ENCODE peak calls at places on chromosomes 2 and 18, in five cellular contexts. U is osteoblast, E is GM12878, T is colonic mucosa, H is left lung. J is an unnamed sample.

GRCh38 chr2:181041661-181042060 is 61.3 kb downstream of the UBE2E3 start:
- DNase-seq in U (peak), E (no peak), T (no peak), H (no peak), J (no peak)

GRCh38 chr2:98698896-98699295 is 32.0 kb downstream of the MGAT4A start:
- DNase-seq in U (no peak), E (no peak), T (no peak), H (no peak), J (no peak)

GRCh38 chr18:48623468-48624220 is 84.8 kb downstream of the CTIF start:
- DNase-seq in U (peak), E (no peak), T (no peak), H (no peak), J (peak)

GRCh38 chr18:11747731-11748130 is 58.7 kb downstream of the GNAL start:
- DNase-seq in U (no peak), E (no peak), T (no peak), H (no peak), J (no peak)

GRCh38 chr2:27747827-27748352 is 23.6 kb upstream of the MRPL33 start:
- DNase-seq in U (no peak), E (no peak), T (no peak), H (no peak), J (no peak)

GRCh38 chr2:140650825-140651224 is 1480.0 kb downstream of the LRP1B start:
- DNase-seq in U (no peak), E (no peak), T (no peak), H (no peak), J (no peak)

GRCh38 chr2:98809116-98809515 is 78.2 kb upstream of the MGAT4A start:
- DNase-seq in U (no peak), E (no peak), T (no peak), H (no peak), J (no peak)

GRCh38 chr2:236663671-236664101 is 94.1 kb downstream of the ACKR3 start:
- DNase-seq in U (peak), E (no peak), T (no peak), H (no peak), J (no peak)

GRCh38 chr2:67841711-67842110 is 221.1 kb downstream of the C1D start:
- DNase-seq in U (no peak), E (no peak), T (no peak), H (no peak), J (no peak)

GRCh38 chr2:1960761-1961160 is 216.4 kb upstream of the PXDN start:
- DNase-seq in U (no peak), E (no peak), T (no peak), H (no peak), J (no peak)

GRCh38 chr18:53375641-53376040 is 848.8 kb downstream of the MBD2 start:
- DNase-seq in U (no peak), E (no peak), T (no peak), H (peak), J (no peak)

DNA sequence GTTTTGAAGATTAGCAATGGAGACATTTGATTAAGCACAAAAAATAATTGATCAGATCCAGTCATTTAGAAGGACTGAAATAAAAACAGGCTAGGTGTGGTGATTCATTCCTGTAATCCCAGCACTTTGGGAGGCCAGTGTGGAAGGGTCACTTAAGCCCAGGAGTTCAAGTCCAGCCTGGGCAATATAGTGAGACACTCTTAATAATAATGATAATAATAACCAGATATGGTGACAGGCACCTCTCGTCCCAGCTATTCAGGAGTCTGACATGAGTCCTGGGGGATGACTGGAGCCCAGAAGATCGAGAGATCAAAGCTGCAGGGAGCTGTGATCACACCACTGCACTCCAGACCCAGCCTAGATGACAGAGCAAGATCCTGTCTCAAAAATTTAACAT is 3.5 kb upstream of the FN1 start:
- DNase-seq in U (no peak), E (no peak), T (no peak), H (no peak), J (no peak)
- H3K4me3 ChIP-seq in U (peak), E (no peak), T (no peak), H (no peak), J (no peak)

GRCh38 chr2:209525336-209525735 is 101.5 kb downstream of the MAP2 start:
- DNase-seq in U (no peak), E (no peak), T (no peak), H (no peak), J (no peak)
- TF ChIP-seq CTCF in U (no peak), E (no peak), T (no peak), H (no peak), J (no peak)

GRCh38 chr18:26925313-26925712 is 59.8 kb upstream of the AQP4 start:
- DNase-seq in U (no peak), E (no peak), T (no peak), H (no peak), J (no peak)
- H3K4me3 ChIP-seq in U (no peak), E (no peak), T (no peak), H (no peak), J (no peak)

DNA sequence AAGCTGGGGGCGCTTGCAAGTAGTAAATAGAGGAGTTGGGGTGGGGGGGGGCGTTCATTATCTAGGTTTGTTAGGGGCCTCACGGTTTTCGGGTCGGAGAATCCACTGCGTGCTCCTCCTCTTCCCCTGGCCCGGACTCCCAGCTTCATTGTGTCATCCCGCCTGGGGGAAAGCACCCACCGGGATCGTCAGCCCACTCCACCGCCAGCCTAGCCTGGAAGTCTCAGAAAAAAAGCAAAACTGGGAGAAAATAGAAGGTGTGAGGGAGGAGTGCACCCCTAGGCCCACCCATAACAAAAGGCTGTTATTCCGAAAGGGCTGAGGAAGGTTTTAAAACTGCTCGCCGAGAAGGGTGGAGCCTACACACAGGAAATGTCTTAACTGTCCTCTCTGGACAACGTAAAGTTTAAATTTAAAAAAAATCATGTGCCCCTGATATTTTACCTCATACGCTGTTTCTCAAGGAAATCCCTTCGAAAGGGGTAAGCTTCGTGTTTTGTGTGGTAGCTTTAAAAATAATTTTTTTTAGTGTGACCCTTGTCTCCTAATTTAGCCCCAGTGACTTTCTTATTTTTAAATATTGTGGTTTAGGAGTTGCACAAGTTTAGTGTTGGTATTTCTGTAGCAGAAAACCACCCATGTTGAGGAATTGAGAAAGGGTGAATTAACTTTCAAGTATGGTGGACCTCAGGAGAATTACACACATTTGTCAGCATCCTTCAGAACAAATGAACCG is 104.2 kb downstream of the SPTBN1 start:
- DNase-seq in U (peak), E (no peak), T (peak), H (peak), J (no peak)
- TF ChIP-seq CTCF in U (no peak), E (no peak), T (no peak), H (no peak), J (no peak)

DNA sequence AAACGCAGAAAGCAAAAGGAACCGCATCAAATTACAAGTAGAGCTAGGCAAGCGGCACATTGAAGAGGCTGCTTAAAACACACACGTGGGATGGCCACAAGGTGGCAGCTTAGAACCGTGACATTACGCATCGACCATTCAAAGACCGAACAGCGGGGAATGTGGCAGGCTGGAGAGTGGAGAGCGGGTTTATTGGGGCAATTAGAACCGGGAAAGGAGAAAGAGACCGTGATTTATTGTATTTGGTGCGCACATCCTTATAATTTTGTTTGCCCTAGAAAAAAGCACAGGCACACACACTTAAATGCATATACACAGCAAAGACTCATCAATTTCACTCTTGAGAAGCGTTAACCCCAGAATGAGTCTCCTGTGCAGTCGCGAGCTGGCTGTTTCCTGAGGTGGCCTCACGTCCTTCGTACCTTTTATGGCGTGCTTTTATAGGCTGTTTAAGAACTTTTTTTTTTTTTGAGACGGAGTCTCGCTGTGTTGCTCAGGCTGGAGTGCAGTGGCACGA is 31.7 kb upstream of the MEP1B start:
- DNase-seq in U (peak), E (peak), T (peak), H (peak), J (peak)
- H3K4me3 ChIP-seq in U (peak), E (no peak), T (peak), H (no peak), J (peak)

GRCh38 chr2:213806125-213806726 is 522.0 kb downstream of the SPAG16 start:
- DNase-seq in U (peak), E (no peak), T (no peak), H (no peak), J (no peak)
- TF ChIP-seq CTCF in U (peak), E (peak), T (no peak), H (peak), J (no peak)

GRCh38 chr2:241506793-241507429 is 1.5 kb downstream of the STK25 start:
- DNase-seq in U (peak), E (no peak), T (no peak), H (no peak), J (no peak)
- H3K4me3 ChIP-seq in U (peak), E (peak), T (peak), H (peak), J (peak)

DNA sequence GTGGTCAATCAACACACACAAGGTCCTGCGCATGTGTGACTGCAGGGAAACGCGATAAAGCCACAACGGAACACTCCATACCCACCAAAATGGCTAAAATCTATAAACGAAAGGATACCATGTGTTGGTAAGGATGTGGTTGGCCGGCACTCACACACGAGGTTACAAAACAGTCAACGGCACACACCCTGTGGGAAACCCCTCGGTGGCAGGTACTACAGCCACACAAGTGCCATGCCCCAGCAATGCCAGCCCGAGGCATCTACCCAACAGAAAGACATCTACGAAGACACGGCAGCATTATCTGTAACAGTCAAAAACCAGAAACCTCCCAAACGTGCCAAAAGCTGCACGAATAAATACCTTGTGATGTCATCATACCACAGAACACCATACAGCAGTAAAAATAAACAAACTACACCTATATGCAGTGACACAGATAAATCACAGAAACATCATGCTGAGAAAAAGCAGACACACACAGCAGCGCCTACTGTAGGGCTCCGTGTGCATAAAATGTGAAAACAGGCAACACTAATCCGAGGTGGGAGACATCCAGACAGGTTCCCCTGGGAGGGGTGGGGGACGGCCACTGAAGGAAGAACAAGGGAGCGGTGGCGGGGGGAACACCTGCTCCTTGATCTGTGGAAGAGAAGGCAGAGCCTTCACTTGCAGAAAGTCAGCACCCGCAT is 36.7 kb downstream of the HDAC4 start:
- DNase-seq in U (peak), E (no peak), T (no peak), H (no peak), J (no peak)
- TF ChIP-seq CTCF in U (no peak), E (no peak), T (no peak), H (no peak), J (no peak)

GRCh38 chr2:172929644-172930043 is 146.0 kb upstream of the MAP3K20 start:
- DNase-seq in U (no peak), E (no peak), T (no peak), H (no peak), J (no peak)

GRCh38 chr2:172925600-172925999 is 150.0 kb upstream of the MAP3K20 start:
- DNase-seq in U (no peak), E (no peak), T (no peak), H (no peak), J (no peak)

GRCh38 chr2:172930871-172931255 is 144.8 kb upstream of the MAP3K20 start:
- DNase-seq in U (no peak), E (no peak), T (no peak), H (no peak), J (no peak)

GRCh38 chr2:172928754-172929153 is 146.9 kb upstream of the MAP3K20 start:
- DNase-seq in U (no peak), E (no peak), T (no peak), H (no peak), J (peak)

DNA sequence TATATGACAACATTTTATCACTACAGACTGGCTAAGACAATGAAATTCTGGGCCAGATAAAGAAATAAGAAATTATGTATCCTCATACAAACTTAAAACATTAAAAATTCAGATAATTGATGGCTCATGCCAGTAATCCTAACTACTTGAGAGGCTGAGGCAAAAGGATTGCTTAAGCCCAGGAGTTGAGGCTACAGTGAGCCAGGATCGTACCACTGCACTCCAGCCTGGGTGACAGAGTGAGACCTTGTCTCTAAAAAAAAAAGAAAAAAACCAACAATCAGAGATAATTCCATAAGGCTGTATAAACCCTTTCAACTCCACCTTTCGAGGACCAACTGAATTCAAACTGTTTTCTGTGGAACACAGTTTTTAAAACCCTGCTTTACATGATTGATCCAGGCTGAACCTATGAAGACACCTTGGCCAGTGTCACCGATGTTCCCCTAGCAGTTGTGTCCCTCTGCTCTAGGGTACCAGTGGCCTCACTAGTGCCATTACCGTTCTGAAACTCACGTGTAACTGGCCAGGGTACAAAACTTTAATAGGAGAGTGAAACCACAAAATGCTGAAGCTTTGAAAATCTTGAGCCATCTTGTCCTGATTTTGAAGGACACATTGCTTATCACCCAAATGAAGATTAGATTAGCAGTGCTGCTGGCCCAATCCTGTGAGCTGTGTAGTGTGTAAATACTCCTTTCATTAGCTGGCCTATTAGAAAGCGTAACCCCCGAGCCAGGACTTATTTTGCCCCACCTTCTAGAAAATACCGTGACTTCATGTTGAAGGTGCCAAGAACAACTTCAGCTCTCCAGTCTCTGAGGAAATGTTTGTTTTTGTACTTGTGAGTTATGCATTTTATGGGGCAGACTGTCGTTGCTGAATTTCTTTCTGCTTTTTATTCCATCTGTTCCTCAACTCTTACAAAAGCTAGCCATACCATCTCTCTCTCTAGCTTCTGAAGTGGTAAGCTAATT is 148.0 kb upstream of the MAP3K20 start:
- DNase-seq in U (peak), E (no peak), T (no peak), H (peak), J (peak)
- H3K4me3 ChIP-seq in U (peak), E (no peak), T (no peak), H (peak), J (no peak)

J was measured in AG04449.